ENCODE peak calls at places on chromosomes 7 and 10, in four cellular contexts. G, Q, Z and V are unnamed samples. For H3K4me1, the result is how much of the 10 kb centered on the place peaks cover.

GRCh38 chr10:87850742-87851205 is 12.6 kb downstream of the KLLN start:
- DNase-seq in G (peak), Q (peak), Z (peak), V (no peak)

GRCh38 chr10:19347592-19347991 is 299.0 kb downstream of the MALRD1 start:
- DNase-seq in Q (peak), Z (peak), G (no peak), V (no peak)

GRCh38 chr10:17430647-17431355 is 23.6 kb downstream of the ST8SIA6 start:
- DNase-seq in Z (peak), Q (peak), G (peak), V (peak)

GRCh38 chr10:102065561-102066420 is 642 bp downstream of the HPS6 start:
- DNase-seq in Z (peak), Q (no peak), G (no peak), V (peak)

GRCh38 chr10:125023862-125024495 is 82.1 kb downstream of the ZRANB1 start:
- DNase-seq in Z (no peak), G (no peak), Q (no peak), V (peak)

GRCh38 chr7:79723833-79724608 is 270.6 kb upstream of the MAGI2 start:
- DNase-seq in G (no peak), Q (no peak), Z (no peak), V (no peak)

GRCh38 chr7:134028853-134029252 is 98.3 kb upstream of the LRGUK start:
- DNase-seq in Q (no peak), Z (no peak), G (no peak), V (no peak)

GRCh38 chr7:67359900-67360299 is 363.3 kb downstream of the TYW1 start:
- DNase-seq in G (no peak), Q (no peak), Z (no peak), V (no peak)

GRCh38 chr10:113644185-113645120 is 19.4 kb downstream of the NRAP start:
- DNase-seq in Q (no peak), Z (no peak), G (no peak), V (no peak)

GRCh38 chr10:32454148-32454547 is 8.2 kb downstream of the CCDC7 start:
- DNase-seq in Q (peak), Z (no peak), G (no peak), V (no peak)

DNA sequence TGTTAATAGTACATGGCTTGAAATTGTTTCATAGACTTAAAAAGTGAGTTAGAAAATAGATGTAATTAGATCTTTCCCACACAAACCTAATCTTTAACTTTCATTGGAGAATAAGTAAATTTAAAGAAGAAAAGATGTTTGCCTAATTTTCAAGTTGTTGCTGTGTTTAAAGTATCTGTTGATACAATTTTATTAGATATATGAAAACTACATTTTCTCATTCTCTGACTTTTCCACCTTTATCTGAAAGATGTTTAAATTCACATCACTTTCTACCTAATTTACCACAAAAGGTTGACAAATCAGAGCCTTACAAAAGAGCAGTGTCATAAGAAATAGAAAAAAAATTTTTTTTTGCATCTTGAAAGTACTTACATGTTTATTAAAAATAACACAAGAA is 45.8 kb downstream of the SHOC2 start:
- DNase-seq in Z (no peak), G (no peak), Q (no peak), V (no peak)
- H3K4me1 ChIP-seq in Z (under half), G (under half), Q (under half), V (under half)

DNA sequence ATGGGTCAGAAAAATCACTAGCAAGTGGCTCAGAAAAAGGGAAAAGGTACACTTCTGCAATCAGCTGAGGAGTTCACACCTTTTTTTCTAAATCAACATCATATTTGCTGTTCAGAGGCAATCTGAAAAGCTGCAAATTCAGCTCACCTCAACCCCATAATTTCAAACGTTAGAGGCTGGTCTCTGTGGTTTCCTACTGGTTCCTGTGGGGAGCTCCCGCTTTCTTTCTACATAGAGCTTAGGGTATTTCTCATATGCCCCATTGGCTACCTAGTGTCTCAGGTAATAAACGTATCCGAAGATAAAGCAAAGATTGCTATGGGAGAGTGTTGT is 5.2 kb upstream of the ZNF22 start:
- DNase-seq in G (no peak), Q (no peak), Z (no peak), V (no peak)
- H3K4me1 ChIP-seq in G (under half), Q (under half), Z (under half), V (under half)

DNA sequence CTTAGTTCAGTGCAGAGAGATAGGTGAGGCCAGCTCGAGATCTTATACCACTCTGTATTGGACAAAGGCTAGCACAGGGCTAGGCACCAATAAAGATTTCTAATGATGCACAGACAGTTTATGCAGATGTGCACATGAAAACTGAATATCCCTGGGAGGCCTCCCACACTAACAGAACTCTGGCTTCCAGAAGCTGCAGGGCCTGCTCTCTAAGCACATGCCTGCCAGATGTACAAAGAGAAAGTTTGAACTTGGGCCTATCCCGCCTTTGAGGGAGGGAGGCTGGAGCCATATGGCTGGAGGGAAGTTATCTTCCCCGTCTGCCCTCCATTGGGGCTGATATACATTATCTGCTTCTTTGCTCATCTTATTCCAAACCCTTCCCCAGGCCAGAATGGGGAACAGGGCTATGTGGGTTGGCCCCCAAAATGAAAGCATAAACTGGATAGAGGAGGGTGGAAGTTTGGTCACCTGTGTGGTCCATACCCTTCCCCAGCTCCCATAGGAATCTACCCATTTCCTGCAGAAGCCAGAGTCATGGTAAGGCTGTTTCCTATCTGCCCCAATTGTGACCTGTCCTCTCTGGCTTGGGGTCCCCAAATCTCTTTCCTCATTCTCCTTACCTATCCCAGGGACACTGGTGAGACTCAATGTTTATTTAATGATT is 3.8 kb downstream of the KAZALD1 start:
- DNase-seq in Q (no peak), Z (no peak), G (no peak), V (no peak)
- H3K4me1 ChIP-seq in Q (under half), Z (under half), G (under half), V (under half)

DNA sequence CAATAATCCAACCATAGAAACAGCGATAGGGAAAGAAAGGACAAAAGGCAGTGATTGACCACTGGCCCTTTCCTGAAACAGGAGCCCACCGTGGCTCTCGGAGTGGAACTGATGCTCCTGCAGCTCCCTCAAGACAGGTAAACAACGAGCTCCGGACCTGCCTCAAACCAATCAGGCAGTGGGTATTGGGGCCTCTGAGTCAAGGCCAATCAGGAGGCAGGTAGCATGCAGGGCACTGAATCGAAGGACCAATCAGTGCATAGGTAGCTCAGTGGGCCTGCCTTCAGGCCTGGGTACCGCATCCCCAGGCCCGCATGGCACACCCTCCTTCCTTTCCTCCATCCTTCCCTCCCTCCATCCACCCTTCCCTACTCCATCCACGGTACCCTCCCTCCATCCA is 425.1 kb upstream of the MGMT start:
- DNase-seq in Z (no peak), G (no peak), Q (no peak), V (no peak)
- H3K4me1 ChIP-seq in Z (under half), G (under half), Q (under half), V (under half)

DNA sequence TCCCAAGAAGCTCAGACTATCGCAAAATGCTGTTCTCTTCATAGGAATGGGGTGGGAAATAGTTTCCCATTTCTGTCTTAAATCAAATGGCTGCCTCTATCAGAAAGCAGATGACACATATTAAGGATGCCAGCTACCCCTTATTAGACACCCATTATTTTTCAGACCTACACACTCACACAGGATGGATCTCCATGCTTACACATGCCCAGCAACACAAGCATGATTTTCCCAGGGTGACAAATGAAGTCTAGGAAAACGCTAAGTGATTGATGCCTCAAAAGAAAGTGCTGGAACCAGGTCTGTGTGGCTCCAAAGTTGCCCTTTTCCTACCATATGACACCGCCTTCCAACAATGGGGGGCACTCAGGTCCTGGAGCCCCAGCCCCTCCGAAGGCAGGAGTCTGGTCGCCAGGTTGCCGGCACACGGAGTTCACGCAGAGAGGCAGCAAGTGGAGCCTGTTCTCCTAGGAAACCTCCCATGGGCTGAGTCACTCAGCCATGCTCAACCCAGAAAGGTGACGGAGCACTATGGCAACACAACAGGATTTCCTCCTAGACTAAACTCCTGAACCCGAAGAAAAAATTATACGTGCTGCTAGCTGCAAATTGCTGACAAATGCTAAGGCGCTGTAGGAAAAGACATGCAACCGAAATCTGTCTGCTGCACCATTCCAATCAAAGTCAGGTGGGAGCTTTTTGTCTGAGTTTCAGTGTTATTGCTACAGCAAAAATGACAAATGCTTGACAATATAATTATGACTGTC is 19.8 kb downstream of the VOPP1 start:
- DNase-seq in Z (no peak), Q (peak), G (no peak), V (peak)
- H3K4me1 ChIP-seq in Z (under half), Q (half or more), G (under half), V (under half)

GRCh38 chr7:29192284-29192683 is 2.3 kb upstream of the CHN2 start:
- DNase-seq in G (no peak), Z (no peak), Q (no peak), V (no peak)
- H3K4me1 ChIP-seq in G (under half), Z (under half), Q (under half), V (under half)

DNA sequence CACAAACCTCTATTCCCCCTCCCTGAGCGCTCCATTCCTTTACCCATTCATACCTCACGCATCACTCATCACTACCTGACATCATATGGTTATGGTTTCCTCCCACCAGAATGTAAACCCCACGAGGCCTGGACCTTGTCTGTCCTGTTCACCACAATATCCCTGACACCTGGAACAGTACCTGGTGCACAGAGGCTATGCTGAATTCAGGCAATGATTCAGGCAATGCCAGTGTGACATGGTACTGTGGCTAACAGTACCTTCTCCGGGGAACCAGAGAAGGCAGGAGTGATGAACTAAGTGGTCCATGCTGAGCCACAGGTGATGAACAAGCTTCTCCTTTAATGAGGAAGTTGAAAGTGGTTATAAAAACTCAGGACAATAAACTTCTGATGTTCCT is 202.5 kb upstream of the PLXNA4 start:
- DNase-seq in Q (no peak), G (no peak), Z (no peak), V (no peak)
- H3K4me1 ChIP-seq in Q (under half), G (under half), Z (under half), V (under half)

GRCh38 chr10:91335147-91335546 is 75.0 kb upstream of the HECTD2 start:
- DNase-seq in Q (no peak), G (no peak), Z (no peak), V (no peak)
- H3K4me1 ChIP-seq in Q (under half), G (under half), Z (under half), V (under half)

GRCh38 chr7:130950741-130951140 is 216.7 kb upstream of the KLF14 start:
- DNase-seq in G (no peak), Q (no peak), Z (no peak), V (no peak)
- H3K4me1 ChIP-seq in G (under half), Q (under half), Z (under half), V (under half)

DNA sequence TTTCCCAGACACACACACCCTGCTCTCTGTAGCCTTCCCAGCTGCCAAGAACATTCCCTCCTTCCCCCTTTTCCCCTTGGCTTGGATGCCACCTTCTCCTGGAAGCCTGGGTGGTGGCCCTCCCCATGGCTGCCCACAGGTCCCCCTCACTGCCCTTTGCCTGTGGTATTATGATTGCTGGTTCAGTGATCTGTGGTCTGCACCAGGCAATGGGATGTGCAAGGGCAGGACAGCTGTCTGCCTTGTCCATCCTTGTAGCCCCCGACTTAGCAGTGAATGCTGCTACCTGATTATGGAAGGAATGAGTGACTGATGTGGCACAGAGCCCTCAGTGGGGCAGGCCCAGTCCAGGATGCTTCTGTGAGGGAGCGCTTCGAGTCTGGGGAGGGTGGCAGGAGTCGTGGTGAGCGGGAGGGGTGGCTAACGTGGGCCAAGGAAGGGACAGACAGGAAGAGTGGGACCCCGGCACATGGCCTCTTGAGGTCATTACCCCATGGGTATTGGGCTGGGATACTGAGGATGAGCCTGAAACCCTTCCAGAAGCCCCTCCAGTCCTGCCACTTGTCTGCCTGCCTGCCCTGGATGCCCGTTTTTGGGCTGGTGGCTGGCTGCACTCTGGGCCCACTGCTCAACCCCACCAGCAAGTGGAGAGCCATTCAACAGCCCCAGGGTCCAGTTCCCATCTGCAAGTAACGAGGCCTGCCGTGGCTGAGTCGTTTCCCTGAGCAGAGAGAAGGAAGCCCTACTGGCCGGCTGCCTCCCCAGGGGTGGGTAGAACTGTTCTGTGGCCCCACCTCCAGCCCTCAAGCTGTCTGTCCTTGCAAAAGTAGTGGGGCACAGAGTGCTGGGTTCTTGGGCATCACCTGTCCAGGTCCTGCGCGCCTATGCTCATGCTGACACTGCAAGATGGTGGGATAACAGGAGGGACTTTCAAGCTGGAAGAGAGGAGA is 8.8 kb downstream of the CHST3 start:
- DNase-seq in Z (no peak), G (no peak), Q (no peak), V (no peak)
- H3K4me1 ChIP-seq in Z (under half), G (under half), Q (half or more), V (half or more)